ENCODE peak calls at places on chromosome X, in eight cellular contexts. W is Caco-2, D is suprapubic skin, M is transverse colon, T is RWPE1, I is T-helper 2 cell, L is progenitor cell of endocrine pancreas, N is cerebellar cortex. A is an unnamed sample.

GRCh38 chrX:319579-320125 is 1.1 kb upstream of the GTPBP6 start:
- DNase-seq in N (no peak), D (peak), W (no peak), M (peak), I (no peak), T (no peak), L (no peak), A (no peak)

GRCh38 chrX:38805294-38806053 is 4.2 kb downstream of the MID1IP1 start:
- DNase-seq in D (peak), M (peak), L (peak), W (peak), T (peak), I (peak), N (no peak), A (peak)

GRCh38 chrX:24498181-24498580 is 33.1 kb downstream of the PDK3 start:
- DNase-seq in M (peak), I (peak), L (no peak), D (no peak), N (peak), T (no peak), W (peak), A (peak)

GRCh38 chrX:28491941-28492340 is 95.3 kb upstream of the IL1RAPL1 start:
- DNase-seq in D (no peak), N (no peak), T (no peak), M (no peak), L (no peak), I (no peak), W (no peak), A (no peak)

GRCh38 chrX:44039556-44039955 is 66.4 kb upstream of the NDP start:
- DNase-seq in I (no peak), T (no peak), L (no peak), M (no peak), N (no peak), D (no peak), W (no peak), A (no peak)

GRCh38 chrX:155023907-155024833 is 1.6 kb upstream of the F8 start:
- DNase-seq in I (no peak), N (no peak), T (no peak), D (no peak), W (no peak), L (no peak), M (no peak), A (no peak)

GRCh38 chrX:107738272-107738671 is 37.3 kb downstream of the TSC22D3 start:
- DNase-seq in M (no peak), I (no peak), N (no peak), T (no peak), L (no peak), W (no peak), D (no peak), A (no peak)

GRCh38 chrX:97332963-97333362 is 449.3 kb downstream of the RPA4 start:
- DNase-seq in W (no peak), T (no peak), N (no peak), L (no peak), D (no peak), M (no peak), I (no peak), A (peak)

GRCh38 chrX:9569875-9570274 is 105.0 kb downstream of the TBL1X start:
- DNase-seq in M (no peak), L (no peak), D (no peak), N (no peak), T (no peak), W (no peak), I (no peak), A (no peak)

GRCh38 chrX:51496501-51497291 is at the start of gene NUDT11:
- DNase-seq in M (peak), T (peak), I (peak), L (peak), N (peak), D (no peak), W (no peak), A (peak)

GRCh38 chrX:67780694-67781109 is 236.9 kb downstream of the AR start:
- DNase-seq in W (no peak), L (no peak), N (peak), D (peak), T (peak), M (peak), I (no peak), A (peak)

GRCh38 chrX:26262121-26262523 is 46.2 kb downstream of the MAGEB5 start:
- DNase-seq in D (no peak), T (peak), L (no peak), N (no peak), M (no peak), W (no peak), I (no peak), A (no peak)

GRCh38 chrX:109890910-109891502 is 111.9 kb upstream of the TMEM164 start:
- DNase-seq in M (peak), W (peak), N (peak), D (no peak), T (peak), L (peak), I (peak), A (peak)

GRCh38 chrX:5746231-5746630 is 482.4 kb downstream of the NLGN4X start:
- DNase-seq in L (no peak), D (no peak), M (no peak), N (no peak), W (no peak), I (no peak), T (no peak), A (no peak)

GRCh38 chrX:25154168-25154567 is 138.4 kb upstream of the ARX start:
- DNase-seq in W (no peak), L (no peak), I (no peak), T (no peak), M (no peak), D (no peak), N (no peak), A (no peak)

GRCh38 chrX:320126-320783 is 1.7 kb upstream of the GTPBP6 start:
- DNase-seq in I (peak), D (peak), T (no peak), L (no peak), M (peak), W (no peak), N (peak), A (no peak)

GRCh38 chrX:9745417-9746115 is 20.1 kb downstream of the GPR143 start:
- DNase-seq in I (peak), T (peak), N (no peak), M (no peak), L (no peak), W (no peak), D (no peak), A (no peak)

GRCh38 chrX:68748030-68748429 is 80.8 kb upstream of the EFNB1 start:
- DNase-seq in D (no peak), M (no peak), N (no peak), I (no peak), W (no peak), T (no peak), L (no peak), A (no peak)

GRCh38 chrX:150581093-150581775 is 12.8 kb downstream of the MTM1 start:
- DNase-seq in L (no peak), N (no peak), M (no peak), I (no peak), D (no peak), T (peak), W (no peak), A (peak)

GRCh38 chrX:19839770-19840254 is 47.6 kb downstream of the SH3KBP1 start:
- DNase-seq in W (no peak), I (peak), M (no peak), N (no peak), L (no peak), T (peak), D (no peak), A (no peak)

GRCh38 chrX:151153086-151153485 is 23.3 kb upstream of the GPR50 start:
- DNase-seq in L (no peak), M (no peak), W (peak), T (peak), N (no peak), D (no peak), I (no peak), A (peak)